ENCODE peak calls at places on chromosomes 12 and 14, in five cellular contexts. Z is left lung, A is lower leg skin, J is foreskin fibroblast, D is BE2C. U is an unnamed sample.

GRCh38 chr12:53279283-53279869 is 11.3 kb downstream of the ESPL1 start:
- DNase-seq in J (no peak), A (no peak), D (no peak), Z (peak), U (no peak)

GRCh38 chr14:69558774-69559173 is 15.9 kb downstream of the CCDC177 start:
- DNase-seq in Z (no peak), J (no peak), D (no peak), A (no peak), U (no peak)

GRCh38 chr12:38983117-38983571 is 77.8 kb upstream of the CPNE8 start:
- DNase-seq in A (no peak), J (no peak), D (no peak), Z (no peak), U (no peak)

GRCh38 chr14:93029417-93029816 is 86.3 kb downstream of the ITPK1 start:
- DNase-seq in Z (no peak), J (no peak), A (no peak), D (no peak), U (no peak)

GRCh38 chr12:570949-571794 is 92.1 kb downstream of the NINJ2 start:
- DNase-seq in D (no peak), Z (peak), A (peak), J (peak), U (no peak)

GRCh38 chr14:76763362-76764041 is 2.2 kb downstream of the VASH1 start:
- DNase-seq in D (no peak), J (no peak), Z (no peak), A (peak), U (no peak)

GRCh38 chr12:66633676-66634075 is 45.2 kb downstream of the GRIP1 start:
- DNase-seq in A (no peak), Z (no peak), J (peak), D (no peak), U (no peak)

GRCh38 chr12:77841467-77842054 is 10.9 kb downstream of the NAV3 start:
- DNase-seq in D (no peak), A (no peak), J (no peak), Z (no peak), U (no peak)

GRCh38 chr14:93709249-93709648 is 79.0 kb downstream of the PRIMA1 start:
- DNase-seq in J (no peak), A (no peak), Z (no peak), D (no peak), U (no peak)

GRCh38 chr14:85528882-85529585 is 910 bp upstream of the FLRT2 start:
- DNase-seq in D (no peak), Z (no peak), A (peak), J (peak), U (no peak)

GRCh38 chr12:124305136-124305535 is 10.2 kb downstream of the RFLNA start:
- DNase-seq in J (no peak), D (no peak), A (no peak), Z (peak), U (no peak)

GRCh38 chr14:60573943-60574496 is 65.1 kb downstream of the SIX6 start:
- DNase-seq in Z (no peak), D (no peak), A (no peak), J (peak), U (no peak)

GRCh38 chr12:113897406-113897805 is 68.7 kb downstream of the RBM19 start:
- DNase-seq in A (no peak), D (no peak), Z (no peak), J (no peak), U (no peak)

GRCh38 chr12:53695148-53696138 is 19.6 kb upstream of the ATP5MC2 start:
- DNase-seq in D (peak), Z (peak), A (no peak), J (peak), U (peak)

DNA sequence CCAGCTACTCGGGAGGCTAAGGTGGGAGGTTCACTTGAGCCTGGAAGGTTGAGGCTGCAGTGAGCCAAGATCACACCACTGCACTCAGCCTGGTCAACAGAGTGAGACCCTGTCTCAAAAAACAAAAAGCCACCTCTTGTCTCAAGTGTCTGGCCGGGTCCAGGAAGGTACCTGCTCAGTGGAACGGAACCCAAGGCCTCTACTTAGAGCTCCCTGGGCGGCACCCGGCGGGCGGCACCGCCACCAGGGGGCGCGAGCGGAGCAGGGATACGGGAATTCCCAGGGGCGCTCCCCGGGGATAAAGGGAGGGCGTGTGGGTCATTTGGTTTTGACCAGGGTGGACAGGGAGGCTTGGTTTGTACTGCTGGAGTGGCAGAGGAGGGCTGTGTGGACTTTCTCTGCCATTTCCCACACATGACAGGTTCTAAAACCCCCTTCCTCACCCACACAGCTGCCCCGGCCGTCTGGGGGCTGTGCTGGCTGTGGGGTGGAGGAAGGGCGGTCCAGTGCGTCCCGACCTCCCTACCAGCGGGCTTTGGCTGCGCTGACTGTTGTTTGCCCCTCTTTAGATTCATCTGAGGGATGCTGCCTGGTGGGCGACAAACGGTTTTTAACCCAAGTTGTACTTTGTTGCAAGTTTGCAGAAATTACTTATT is 91.4 kb downstream of the SETD3 start:
- DNase-seq in D (peak), A (peak), Z (no peak), J (peak), U (no peak)
- TF ChIP-seq CTCF in D (peak), A (no peak), Z (peak), J (peak), U (peak)

DNA sequence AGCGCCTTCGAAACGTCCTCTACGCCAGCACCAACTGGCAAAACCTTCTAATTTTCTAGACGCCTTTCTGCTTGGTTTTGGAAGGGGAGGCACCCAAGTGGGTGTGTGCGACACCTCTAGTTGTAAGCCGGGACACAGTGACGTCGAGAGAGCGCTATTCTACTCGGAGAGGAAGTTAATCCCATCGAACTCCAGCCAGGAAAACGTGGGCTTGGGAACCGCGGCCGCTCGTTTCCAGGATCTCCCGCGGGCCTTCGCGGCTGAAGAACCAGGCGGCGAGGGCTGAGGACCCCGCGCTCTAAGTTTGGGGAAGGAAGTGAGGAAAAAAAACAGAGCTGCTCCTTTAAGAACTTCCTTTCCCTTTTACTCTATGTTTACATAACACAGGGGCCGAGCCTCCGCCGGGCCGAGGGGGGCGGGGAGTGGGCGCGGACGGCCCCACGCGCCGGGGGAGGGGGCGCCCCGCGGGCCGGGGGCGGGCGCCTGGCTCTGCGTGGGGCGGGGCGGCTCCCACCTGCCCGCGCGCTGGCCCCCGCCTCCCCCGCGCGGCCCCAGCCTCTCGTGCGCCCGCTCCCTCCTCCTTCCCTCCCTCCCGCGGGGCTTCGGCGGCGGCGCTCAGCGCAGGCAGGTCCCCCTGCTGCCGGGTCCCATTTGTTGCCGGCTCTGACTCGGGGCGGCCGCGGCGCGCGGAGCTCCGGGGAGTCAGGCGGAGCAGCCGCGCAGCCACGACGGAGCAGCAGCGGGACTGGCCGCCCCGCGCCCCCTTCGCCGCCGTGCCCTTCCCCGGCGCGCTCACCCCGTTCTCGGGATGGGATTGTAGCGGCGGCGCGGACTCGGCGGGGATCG is at the start of gene PELI2:
- DNase-seq in Z (peak), A (peak), D (peak), J (peak), U (peak)
- TF ChIP-seq CTCF in Z (peak), A (no peak), D (peak), J (no peak), U (no peak)

DNA sequence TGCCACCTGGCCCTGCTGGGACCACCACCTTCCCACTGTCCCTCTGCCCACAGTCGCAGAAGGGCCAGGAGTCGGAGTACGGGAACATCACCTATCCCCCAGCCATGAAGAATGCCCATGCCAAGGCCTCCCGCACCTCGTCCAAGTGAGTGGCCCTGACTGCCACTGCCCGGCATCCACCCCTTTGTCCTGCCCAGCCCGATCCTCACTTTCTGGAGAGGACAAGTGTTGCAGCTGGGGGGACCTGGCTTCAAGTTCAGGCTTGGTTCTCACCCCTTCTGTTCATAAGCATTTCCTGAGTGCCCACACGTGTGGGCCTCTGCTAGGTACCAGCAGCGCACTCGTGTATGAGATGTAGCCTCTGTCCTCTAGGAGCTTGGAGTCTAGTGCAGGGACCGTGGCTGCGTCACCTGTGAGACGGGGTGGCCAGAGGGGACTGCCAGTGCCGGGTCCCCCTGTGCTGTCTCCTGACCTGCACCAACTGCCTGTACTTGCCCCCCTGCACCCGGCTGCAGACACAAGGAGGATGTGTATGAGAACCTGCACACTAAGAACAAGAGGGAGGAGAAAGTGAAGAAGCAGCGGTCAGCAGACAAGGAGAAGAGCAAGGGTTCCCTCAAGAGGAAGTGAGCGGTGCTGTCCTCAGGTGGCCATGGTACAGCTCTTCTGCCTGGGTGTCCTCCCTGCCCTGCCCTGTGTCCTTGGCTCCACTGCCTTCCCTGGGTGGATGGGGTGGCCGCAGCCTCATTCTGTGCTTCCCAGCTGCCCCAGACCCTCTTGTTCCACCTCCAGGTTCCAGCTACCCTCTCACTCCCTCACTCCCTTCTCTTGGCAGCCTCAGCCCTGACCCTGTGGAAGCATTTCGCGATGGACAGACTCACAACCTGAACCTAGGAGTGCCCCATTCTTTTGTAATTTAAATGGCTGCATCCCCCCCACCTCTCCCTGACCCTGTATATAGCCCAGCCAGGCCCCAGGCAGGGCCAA is 9.4 kb downstream of the PTPN6 start:
- DNase-seq in D (no peak), J (no peak), Z (no peak), A (peak), U (no peak)
- TF ChIP-seq CTCF in D (no peak), J (peak), Z (no peak), A (no peak), U (no peak)

GRCh38 chr12:26274441-26275312 is 79.3 kb downstream of the SSPN start:
- DNase-seq in A (peak), D (peak), J (peak), Z (peak), U (no peak)
- TF ChIP-seq CTCF in A (no peak), D (peak), J (no peak), Z (no peak), U (no peak)

GRCh38 chr12:132186208-132186856 is 42.1 kb downstream of the NOC4L start:
- DNase-seq in Z (peak), D (no peak), A (no peak), J (no peak), U (no peak)

GRCh38 chr12:132185698-132186097 is 41.4 kb downstream of the NOC4L start:
- DNase-seq in J (no peak), D (no peak), A (no peak), Z (peak), U (no peak)

GRCh38 chr12:132188451-132189298 is 44.4 kb downstream of the NOC4L start:
- DNase-seq in J (no peak), A (no peak), Z (peak), D (no peak), U (no peak)

GRCh38 chr12:132187646-132188450 is 43.6 kb downstream of the NOC4L start:
- DNase-seq in J (no peak), D (no peak), A (no peak), Z (peak), U (no peak)

GRCh38 chr12:132186857-132187620 is 42.8 kb downstream of the NOC4L start:
- DNase-seq in J (no peak), D (no peak), Z (peak), A (no peak), U (no peak)
- TF ChIP-seq CTCF in J (no peak), D (no peak), Z (no peak), A (no peak), U (no peak)

DNA sequence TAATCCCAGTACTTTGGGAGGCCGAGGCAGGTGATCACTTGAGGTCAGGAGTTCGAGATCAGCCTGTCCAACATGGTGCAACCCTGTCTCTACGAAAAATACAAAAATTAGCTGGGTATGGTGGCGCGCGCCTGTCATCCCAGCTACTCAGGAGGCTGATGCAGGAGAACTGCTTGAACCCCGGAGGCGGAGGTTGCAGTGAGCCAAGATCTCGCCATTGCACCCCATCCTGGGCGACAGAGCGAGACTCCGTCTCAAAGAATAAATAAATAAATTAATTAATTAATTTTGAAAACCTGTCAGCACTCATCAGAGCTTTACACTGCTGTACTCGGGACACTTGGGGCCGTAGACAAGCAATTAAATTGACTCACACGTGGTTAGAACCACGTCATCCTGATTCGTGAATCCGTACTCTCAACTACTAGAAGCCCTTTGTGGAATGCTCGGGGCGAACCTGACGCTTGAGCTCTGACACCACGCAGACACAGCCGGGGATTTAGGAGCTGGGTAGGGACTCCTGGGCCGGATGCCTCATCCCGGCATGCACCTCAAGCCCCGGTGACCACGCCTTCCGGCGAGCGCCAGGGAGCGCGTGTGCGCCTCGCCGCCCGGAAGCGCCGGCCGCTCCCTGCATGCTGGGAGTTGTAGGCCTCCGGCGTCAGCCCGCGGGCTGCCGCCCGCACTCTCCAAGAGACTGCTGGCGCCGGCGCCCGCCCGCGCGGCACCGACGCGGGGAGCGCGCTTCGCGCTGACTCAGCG is at the start of gene XPOT:
- DNase-seq in J (peak), D (peak), Z (peak), A (peak), U (peak)
- TF ChIP-seq CTCF in J (no peak), D (no peak), Z (no peak), A (no peak), U (no peak)

DNA sequence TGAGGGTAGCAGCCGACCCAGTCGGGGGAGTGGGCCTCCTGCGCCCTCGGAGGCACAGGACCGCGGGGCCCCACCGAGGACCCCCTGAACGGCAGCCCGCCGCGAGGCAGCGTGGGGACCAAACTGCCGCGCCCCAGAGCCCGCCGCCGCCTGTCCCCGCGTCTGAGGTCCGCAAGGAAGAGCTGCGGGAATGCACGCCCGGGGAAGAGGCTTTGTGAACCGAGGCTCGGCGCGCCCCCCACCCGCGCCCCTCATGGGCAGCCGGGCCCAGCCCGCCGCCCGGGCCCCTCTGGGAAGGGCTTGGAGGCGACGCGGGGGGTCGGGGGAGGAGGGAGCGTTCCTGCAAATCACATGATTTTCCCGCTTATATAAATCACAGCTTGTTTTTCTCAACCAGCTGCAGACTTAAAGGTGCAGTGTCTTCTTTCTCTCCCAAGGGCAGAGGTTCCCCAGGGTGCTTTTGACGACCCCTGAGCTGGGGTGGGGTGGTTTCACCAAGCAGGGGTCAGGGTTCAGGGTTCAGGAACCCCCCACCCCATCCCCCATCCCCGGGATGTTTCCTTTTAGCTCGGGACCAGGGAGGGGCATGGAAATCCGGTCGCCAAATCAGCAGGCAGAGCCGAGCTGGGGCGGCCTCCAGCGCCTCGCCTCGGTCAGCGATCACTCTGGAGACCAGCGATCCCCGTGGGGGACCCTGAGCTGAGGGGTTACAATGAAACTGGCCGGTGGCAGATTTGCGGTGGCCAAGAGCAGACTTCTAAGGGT is 44.7 kb upstream of the ATP23 start:
- DNase-seq in J (peak), A (peak), D (peak), Z (peak), U (peak)
- TF ChIP-seq CTCF in J (peak), A (no peak), D (peak), Z (no peak), U (no peak)

GRCh38 chr12:126482238-126482889 is 1417.1 kb downstream of the AACS start:
- DNase-seq in J (no peak), A (no peak), Z (no peak), D (no peak), U (no peak)
- TF ChIP-seq CTCF in J (no peak), A (no peak), Z (no peak), D (no peak), U (no peak)

U was measured in mesothelial cell of epicardium.